ENCODE peak calls at places on chromosomes 16 and 17, in six cellular contexts. P is endothelial cell of umbilical vein, G is K562, N is A549, C is HepG2, F is GM12878. B is an unnamed sample.

GRCh38 chr17:74780443-74781238 is 4.5 kb upstream of the NAT9 start:
- DNase-seq in G (peak; percentile 49), P (no peak), N (peak; percentile 76), F (no peak), C (peak; percentile 88), B (peak; percentile 69)

GRCh38 chr17:39928868-39929651 is 1.5 kb downstream of the LRRC3C start:
- DNase-seq in N (peak; percentile 62), G (no peak), P (peak; percentile 87), F (no peak), C (no peak), B (peak; percentile 78)

GRCh38 chr16:25065899-25066298 is 45.6 kb upstream of the LCMT1 start:
- DNase-seq in G (peak; percentile 27), F (no peak), C (peak; percentile 15), P (no peak), N (no peak), B (no peak)

GRCh38 chr17:81233316-81233715 is 5.5 kb downstream of the TEPSIN start:
- DNase-seq in P (no peak), F (no peak), N (no peak), C (no peak), G (no peak), B (no peak)

GRCh38 chr16:2457946-2458345 is 2.0 kb upstream of the TEDC2 start:
- DNase-seq in C (no peak), N (no peak), P (no peak), F (no peak), G (no peak), B (no peak)

GRCh38 chr16:49592507-49593422 is 219.2 kb downstream of the C16orf78 start:
- DNase-seq in N (peak; percentile 35), G (peak; percentile 73), C (peak; percentile 28), F (no peak), P (peak; percentile 33), B (peak; percentile 54)

GRCh38 chr17:17231621-17232302 is 5.2 kb downstream of the FLCN start:
- DNase-seq in N (no peak), C (no peak), F (no peak), G (no peak), P (no peak), B (no peak)

GRCh38 chr17:63537991-63538692 is 12.1 kb upstream of the DCAF7 start:
- DNase-seq in P (no peak), G (peak; percentile 63), F (no peak), C (no peak), N (no peak), B (no peak)

GRCh38 chr16:24688359-24688758 is 41.1 kb upstream of the TNRC6A start:
- DNase-seq in G (no peak), F (no peak), P (no peak), N (no peak), C (no peak), B (no peak)

GRCh38 chr16:57627184-57627871 is 1.1 kb upstream of the ADGRG1 start:
- DNase-seq in F (no peak), P (peak; percentile 60), N (peak; percentile 79), C (peak; percentile 42), G (no peak), B (peak; percentile 35)

GRCh38 chr17:36827056-36827455 is 110.2 kb upstream of the LHX1 start:
- DNase-seq in P (no peak), G (no peak), N (no peak), F (no peak), C (no peak), B (no peak)

GRCh38 chr16:54175169-54175551 is 111.4 kb downstream of the IRX3 start:
- DNase-seq in G (no peak), F (no peak), N (no peak), P (no peak), C (no peak), B (no peak)

GRCh38 chr17:17109896-17110295 is 67.6 kb downstream of the MPRIP start:
- DNase-seq in C (no peak), G (no peak), F (no peak), P (no peak), N (peak; percentile 62), B (no peak)

GRCh38 chr17:10001296-10001904 is 96.3 kb upstream of the RCVRN start:
- DNase-seq in F (no peak), N (no peak), C (no peak), G (no peak), P (no peak), B (peak; percentile 45)

GRCh38 chr16:74830646-74831045 is 56.0 kb upstream of the FA2H start:
- DNase-seq in N (no peak), F (no peak), P (no peak), G (no peak), C (no peak), B (no peak)

GRCh38 chr16:21300309-21301167 is 22.4 kb upstream of the CRYM start:
- DNase-seq in F (peak; percentile 93), P (peak; percentile 100), C (peak; percentile 100), G (peak; percentile 92), N (peak; percentile 99), B (peak; percentile 96)

GRCh38 chr16:24988593-24989338 is 26.4 kb downstream of the ARHGAP17 start:
- DNase-seq in G (no peak), C (peak; percentile 75), P (peak; percentile 92), N (peak; percentile 49), F (no peak), B (no peak)

GRCh38 chr16:22685162-22685830 is 128.7 kb upstream of the HS3ST2 start:
- DNase-seq in P (no peak), C (no peak), N (no peak), F (no peak), G (no peak), B (no peak)

GRCh38 chr17:76588182-76588581 is 2.5 kb upstream of the ST6GALNAC2 start:
- DNase-seq in F (no peak), N (no peak), G (no peak), P (no peak), C (no peak), B (no peak)
- TF ChIP-seq MYC in F (no peak), N (no peak), G (no peak), P (no peak), C (no peak), B (no peak)

GRCh38 chr17:13003454-13003851 is 14.4 kb downstream of the ELAC2 start:
- DNase-seq in N (no peak), F (no peak), P (no peak), G (no peak), C (no peak), B (no peak)
- TF ChIP-seq CTCF in N (no peak), F (no peak), P (no peak), G (peak; percentile 23), C (no peak), B (no peak)

GRCh38 chr16:69324585-69325253 is 5.7 kb downstream of the PDF start:
- DNase-seq in N (no peak), G (no peak), P (no peak), C (no peak), F (no peak), B (no peak)

GRCh38 chr16:69324013-69324531 is 6.3 kb downstream of the PDF start:
- DNase-seq in C (no peak), N (no peak), P (no peak), G (no peak), F (no peak), B (no peak)

GRCh38 chr16:69325784-69326171 is 4.6 kb downstream of the PDF start:
- DNase-seq in F (no peak), G (no peak), C (no peak), P (no peak), N (no peak), B (no peak)

GRCh38 chr16:69327585-69328310 is 2.6 kb downstream of the PDF start:
- DNase-seq in C (no peak), G (no peak), P (no peak), N (no peak), F (no peak), B (no peak)

GRCh38 chr16:69326172-69326873 is 4.1 kb downstream of the PDF start:
- DNase-seq in F (no peak), P (no peak), G (no peak), N (no peak), C (peak; percentile 94), B (no peak)
- TF ChIP-seq MYC in F (no peak), P (no peak), G (no peak), N (no peak), C (peak; percentile 84), B (no peak)

GRCh38 chr17:82668631-82669099 is 20.4 kb upstream of the WDR45B start:
- DNase-seq in C (peak; percentile 78), F (no peak), P (no peak), G (peak; percentile 59), N (peak; percentile 83), B (peak; percentile 78)
- TF ChIP-seq CTCF in C (peak; percentile 96), F (peak; percentile 43), P (peak; percentile 58), G (peak; percentile 70), N (peak; percentile 89), B (peak; percentile 54)

DNA sequence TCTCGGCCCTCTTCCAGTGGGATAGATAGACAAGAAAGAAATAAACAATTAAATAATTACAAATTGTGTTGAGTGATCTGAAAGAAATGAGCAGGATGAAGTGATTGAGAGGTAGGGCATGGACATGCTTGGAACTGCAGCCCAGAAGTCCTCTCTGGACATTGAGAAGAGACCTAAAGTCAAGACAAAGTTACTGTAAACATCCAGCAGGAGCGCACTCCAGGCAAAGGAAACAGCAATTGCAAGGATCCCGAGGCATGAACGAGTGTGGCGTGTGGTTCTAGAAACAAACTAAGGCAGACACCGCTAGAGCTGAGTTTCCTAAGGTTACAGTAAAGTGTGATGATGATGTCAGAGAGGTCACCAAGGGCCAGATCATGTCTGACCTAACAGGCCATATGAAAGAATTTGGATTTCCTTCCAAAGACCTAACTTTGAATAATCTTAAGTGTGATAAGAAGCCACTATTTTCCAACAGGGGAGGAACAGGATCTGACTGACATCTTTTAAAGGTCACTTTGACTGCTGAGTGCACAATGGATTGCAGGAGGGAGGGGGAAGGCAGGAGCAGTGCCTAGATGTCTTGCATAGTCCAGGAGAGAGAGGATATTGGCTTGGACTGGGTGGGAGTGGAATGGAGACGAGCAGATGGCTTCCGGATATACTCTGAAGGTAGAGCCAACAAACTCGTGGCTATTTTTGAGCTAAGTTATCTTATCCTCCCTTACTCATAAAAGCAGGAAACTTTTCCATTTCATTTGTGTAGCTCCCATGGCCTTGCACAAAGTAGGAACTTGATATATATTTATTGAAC is 19.0 kb downstream of the ABCC12 start:
- DNase-seq in C (no peak), G (no peak), N (no peak), F (no peak), P (no peak), B (no peak)
- TF ChIP-seq MYC in C (no peak), G (no peak), N (no peak), F (no peak), P (no peak), B (no peak)

GRCh38 chr16:4390266-4391260 is 18.9 kb downstream of the VASN start:
- DNase-seq in C (no peak), G (no peak), F (no peak), P (no peak), N (no peak), B (no peak)
- TF ChIP-seq CTCF in C (no peak), G (no peak), F (no peak), P (no peak), N (no peak), B (no peak)

DNA sequence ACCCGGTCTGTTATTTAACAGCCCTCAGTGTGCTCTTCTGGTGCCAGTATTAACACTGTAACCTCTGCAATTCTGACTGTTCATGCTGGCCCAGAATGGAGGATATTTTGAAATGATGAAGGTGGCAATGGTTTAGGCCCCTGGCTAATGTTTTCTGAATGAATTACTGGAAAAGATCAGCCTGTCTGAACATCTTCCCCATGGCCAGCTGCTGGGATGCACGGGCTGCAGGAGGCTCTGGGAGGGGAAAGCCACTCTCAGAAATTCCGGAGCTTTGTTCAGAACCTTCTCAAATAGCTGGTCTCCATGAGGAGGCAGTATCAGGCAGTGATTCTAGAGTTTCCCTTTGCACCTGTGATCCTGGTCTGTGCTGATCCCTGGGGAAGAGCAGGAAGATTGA is 5.0 kb downstream of the SLC6A2 start:
- DNase-seq in F (no peak), N (no peak), G (no peak), C (no peak), P (no peak), B (no peak)
- TF ChIP-seq MYC in F (no peak), N (no peak), G (no peak), C (no peak), P (no peak), B (no peak)

B was measured in NB4.